ENCODE peak calls at places on chromosomes 16 and 17, in ten cellular contexts. D is body of pancreas, A is stomach, C is uterus, U is A549, J is Peyer's patch, Y is HepG2, H is upper lobe of left lung, V is esophagus squamous epithelium, P is spleen. S is an unnamed sample.

GRCh38 chr17:9189870-9190269 is 168.6 kb downstream of the NTN1 start:
- DNase-seq in Y (no peak), U (no peak), V (no peak), J (no peak), H (no peak), A (no peak), P (no peak), C (no peak), D (no peak), S (no peak)

GRCh38 chr17:79835953-79836951 is 3.0 kb downstream of the CBX4 start:
- DNase-seq in P (peak; percentile 85), V (no peak), U (peak; percentile 61), H (peak; percentile 90), D (peak; percentile 85), A (peak; percentile 90), Y (no peak), J (no peak), C (no peak), S (peak; percentile 90)

GRCh38 chr16:50371936-50372595 is 3.3 kb upstream of the BRD7 start:
- DNase-seq in D (peak; percentile 30), J (no peak), P (no peak), Y (peak; percentile 61), H (no peak), C (no peak), A (no peak), V (no peak), U (no peak), S (no peak)

GRCh38 chr17:43351686-43352085 is 47.1 kb upstream of the ARL4D start:
- DNase-seq in U (no peak), J (no peak), Y (no peak), H (no peak), C (no peak), V (no peak), P (no peak), A (no peak), D (no peak), S (no peak)

GRCh38 chr17:27247071-27247957 is 46.6 kb upstream of the WSB1 start:
- DNase-seq in A (peak; percentile 47), U (peak; percentile 95), Y (peak; percentile 89), D (peak; percentile 80), C (peak; percentile 75), J (no peak), V (no peak), H (peak; percentile 74), P (peak; percentile 81), S (peak; percentile 90)

GRCh38 chr16:22419908-22420307 is 45.5 kb upstream of the CDR2 start:
- DNase-seq in D (no peak), V (no peak), C (no peak), H (no peak), U (no peak), J (no peak), Y (no peak), A (no peak), P (peak; percentile 65), S (no peak)

GRCh38 chr16:62280556-62280955 is 244.3 kb upstream of the CDH8 start:
- DNase-seq in P (no peak), C (no peak), H (no peak), J (no peak), U (no peak), Y (no peak), V (no peak), A (no peak), D (no peak), S (no peak)

GRCh38 chr17:79183221-79184158 is 108.9 kb downstream of the ENGASE start:
- DNase-seq in P (no peak), C (no peak), U (peak; percentile 60), V (no peak), A (no peak), H (no peak), J (no peak), Y (no peak), D (no peak), S (no peak)

GRCh38 chr17:48240562-48241130 is 133.1 kb downstream of the SNX11 start:
- DNase-seq in A (no peak), D (no peak), Y (no peak), J (no peak), C (no peak), V (no peak), U (peak; percentile 70), H (no peak), P (no peak), S (no peak)

GRCh38 chr16:8935989-8936388 is 27.7 kb downstream of the USP7 start:
- DNase-seq in D (no peak), U (peak; percentile 33), C (no peak), V (no peak), Y (peak; percentile 58), J (peak; percentile 46), H (no peak), P (no peak), A (no peak), S (no peak)

GRCh38 chr17:41816637-41817320 is 4.0 kb downstream of the FKBP10 start:
- DNase-seq in C (no peak), V (no peak), J (no peak), D (no peak), P (no peak), H (no peak), U (no peak), A (no peak), Y (no peak), S (no peak)

GRCh38 chr17:77186141-77186604 is 45.4 kb downstream of the SEC14L1 start:
- DNase-seq in V (no peak), U (no peak), A (no peak), Y (no peak), P (no peak), C (no peak), D (peak; percentile 24), H (no peak), J (peak; percentile 51), S (no peak)

GRCh38 chr16:27330542-27330941 is 16.8 kb downstream of the IL4R start:
- DNase-seq in U (peak; percentile 17), D (no peak), V (no peak), A (no peak), P (peak; percentile 49), Y (no peak), J (no peak), H (peak; percentile 57), C (peak; percentile 95), S (no peak)

GRCh38 chr17:9959377-9959981 is 54.4 kb upstream of the RCVRN start:
- DNase-seq in D (no peak), A (no peak), H (no peak), P (no peak), J (no peak), U (peak; percentile 74), C (peak; percentile 54), Y (peak; percentile 15), V (no peak), S (peak; percentile 23)

GRCh38 chr17:33905338-33905800 is 349.7 kb upstream of the CCL2 start:
- DNase-seq in D (no peak), C (no peak), P (no peak), A (no peak), U (no peak), V (no peak), Y (no peak), J (no peak), H (no peak), S (no peak)

GRCh38 chr17:29828676-29829291 is 101.2 kb downstream of the SSH2 start:
- DNase-seq in P (no peak), H (no peak), D (no peak), A (no peak), C (no peak), J (no peak), U (no peak), V (no peak), Y (no peak), S (no peak)

GRCh38 chr17:29827179-29827578 is 102.8 kb downstream of the SSH2 start:
- DNase-seq in Y (no peak), U (no peak), A (no peak), J (no peak), C (no peak), P (no peak), V (no peak), H (no peak), D (no peak), S (no peak)

GRCh38 chr17:29825604-29826003 is 104.4 kb downstream of the SSH2 start:
- DNase-seq in D (no peak), H (no peak), P (no peak), U (no peak), C (no peak), J (no peak), V (no peak), A (no peak), Y (peak; percentile 31), S (no peak)

GRCh38 chr17:29826045-29826692 is 103.9 kb downstream of the SSH2 start:
- DNase-seq in H (no peak), P (no peak), U (no peak), A (no peak), Y (no peak), D (no peak), J (no peak), C (no peak), V (no peak), S (no peak)
- H3K4me3 ChIP-seq in H (no peak overlapping the region), P (no peak overlapping the region), U (no peak overlapping the region), A (no peak overlapping the region), Y (no peak overlapping the region), D (no peak overlapping the region), J (no peak overlapping the region), C (no peak overlapping the region), V (no peak overlapping the region), S (no peak overlapping the region)

DNA sequence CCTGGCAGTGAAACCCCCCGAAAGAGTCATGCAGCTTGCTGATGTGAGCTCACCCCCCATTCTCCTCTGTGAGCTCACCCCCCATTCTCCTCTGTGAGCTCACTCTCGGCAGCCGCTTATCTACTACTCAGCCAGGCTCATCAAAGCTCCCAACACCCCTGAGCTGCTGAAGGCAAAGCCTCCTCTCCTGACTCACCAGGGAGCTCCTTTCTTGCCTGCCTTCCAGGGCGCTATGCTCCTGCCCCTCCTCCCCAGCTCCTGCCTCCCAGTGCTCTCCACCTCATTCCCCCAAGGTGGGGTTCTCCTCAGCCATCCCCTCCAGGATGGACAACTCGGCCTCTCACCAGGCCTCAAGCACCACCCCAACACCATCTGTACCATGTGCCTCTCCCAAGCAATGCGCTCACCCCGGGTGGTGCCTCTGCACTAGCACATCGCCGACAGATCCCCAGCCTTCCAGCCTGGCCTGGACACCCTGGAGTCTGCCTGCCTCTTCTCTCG is 27.7 kb upstream of the FAAP100 start:
- DNase-seq in P (no peak), V (no peak), Y (no peak), U (no peak), H (no peak), C (no peak), A (no peak), D (no peak), J (no peak), S (no peak)
- TF ChIP-seq POLR2A in P (no peak), V (no peak), Y (no peak), U (no peak), H (no peak), C (no peak), A (no peak), D (no peak), J (no peak), S (no peak)

GRCh38 chr17:35079547-35079946 is 16.0 kb upstream of the RFFL start:
- DNase-seq in J (no peak), Y (peak; percentile 92), D (no peak), P (no peak), H (no peak), U (peak; percentile 82), A (no peak), V (no peak), C (no peak), S (no peak)
- H3K27ac ChIP-seq in J (no peak overlapping the region), Y (peak overlapping the region; percentile 50), D (no peak overlapping the region), P (no peak overlapping the region), H (no peak overlapping the region), U (peak overlapping the region; percentile 96), A (no peak overlapping the region), V (peak overlapping the region; percentile 44), C (no peak overlapping the region), S (no peak overlapping the region)

DNA sequence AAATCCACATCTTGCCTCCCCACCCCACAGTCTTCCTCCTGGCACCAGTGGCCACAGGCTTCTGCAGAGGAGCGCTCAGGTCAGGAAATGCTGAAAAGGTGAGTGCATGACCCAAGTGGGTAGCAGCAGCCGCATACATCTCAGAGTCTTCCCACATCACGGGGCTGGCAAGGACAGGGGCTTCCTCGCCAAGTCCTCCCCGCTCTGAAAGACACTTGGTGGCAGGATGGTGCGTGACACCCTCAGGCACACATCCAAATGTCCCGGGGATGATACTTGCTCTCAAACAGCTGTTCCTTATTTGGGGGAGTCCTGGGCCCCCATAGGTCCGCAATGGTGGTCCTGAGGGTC is 8.8 kb upstream of the SLC16A5 start:
- DNase-seq in H (no peak), Y (no peak), V (no peak), J (no peak), C (no peak), D (no peak), A (no peak), U (peak; percentile 39), P (no peak), S (no peak)
- H3K4me3 ChIP-seq in H (no peak overlapping the region), Y (peak overlapping the region; percentile 22), V (no peak overlapping the region), J (no peak overlapping the region), C (no peak overlapping the region), D (no peak overlapping the region), A (no peak overlapping the region), U (no peak overlapping the region), P (no peak overlapping the region), S (no peak overlapping the region)